ENCODE peak calls at places on chromosomes 12 and 14, in seven cellular contexts. X is fibroblast of lung; V is sigmoid colon; D is mucosa of gallbladder; N is GM23248; O is activated CD4-positive, alpha-beta T cell treated with anti-CD3 and anti-CD28 coated beads for 24 hours; E is stimulated activated CD4-positive, alpha-beta T cell treated with anti-CD3 and anti-CD28 coated beads, Interleukin-1b, Interleukin-23, amount 100 ng/mL, for 1 hour. C is an unnamed sample.

GRCh38 chr12:53365245-53365904 is 14.6 kb upstream of the SP1 start:
- DNase-seq in X (no peak), V (no peak), D (no peak), N (peak), O (no peak), E (no peak), C (no peak)

GRCh38 chr14:26522985-26523384 is 74.8 kb downstream of the NOVA1 start:
- DNase-seq in X (peak), V (no peak), D (no peak), N (peak), O (no peak), E (no peak), C (no peak)

GRCh38 chr12:90484130-90484529 is 470.8 kb downstream of the CCER1 start:
- DNase-seq in X (no peak), V (no peak), D (no peak), N (no peak), O (no peak), E (no peak), C (peak)

GRCh38 chr12:10956085-10956484 is 17.0 kb upstream of the TAS2R14 start:
- DNase-seq in X (no peak), V (no peak), D (no peak), N (no peak), O (no peak), E (no peak), C (no peak)

GRCh38 chr14:74697976-74698375 is 14.9 kb downstream of the AREL1 start:
- DNase-seq in X (no peak), V (no peak), D (no peak), N (peak), O (no peak), E (no peak), C (no peak)

GRCh38 chr12:112107728-112108447 is 695 bp downstream of the NAA25 start:
- DNase-seq in X (no peak), V (no peak), D (no peak), N (peak), O (no peak), E (no peak), C (peak)

GRCh38 chr14:101791919-101792572 is 30.5 kb downstream of the PPP2R5C start:
- DNase-seq in X (peak), V (no peak), D (no peak), N (peak), O (no peak), E (no peak), C (no peak)

GRCh38 chr12:2548095-2548494 is 246.7 kb upstream of the FKBP4 start:
- DNase-seq in X (no peak), V (peak), D (no peak), N (no peak), O (no peak), E (no peak), C (no peak)

GRCh38 chr12:120402217-120402616 is 33.3 kb upstream of the MSI1 start:
- DNase-seq in X (no peak), V (no peak), D (no peak), N (no peak), O (no peak), E (no peak), C (no peak)

GRCh38 chr14:39946796-39947195 is 514.6 kb upstream of the FBXO33 start:
- DNase-seq in X (no peak), V (no peak), D (no peak), N (no peak), O (no peak), E (no peak), C (no peak)

GRCh38 chr12:52794479-52795331 is 1.2 kb downstream of the KRT3 start:
- DNase-seq in X (no peak), V (no peak), D (no peak), N (peak), O (no peak), E (no peak), C (no peak)

GRCh38 chr12:110741371-110741770 is 1.3 kb downstream of the PPP1CC start:
- DNase-seq in X (no peak), V (no peak), D (no peak), N (peak), O (no peak), E (no peak), C (no peak)

GRCh38 chr14:97916100-97916499 is 1118.9 kb downstream of the VRK1 start:
- DNase-seq in X (no peak), V (no peak), D (no peak), N (no peak), O (no peak), E (no peak), C (no peak)

GRCh38 chr12:89106950-89107349 is 245.4 kb downstream of the DUSP6 start:
- DNase-seq in X (no peak), V (no peak), D (no peak), N (no peak), O (no peak), E (no peak), C (no peak)

GRCh38 chr12:48423200-48423599 is 49.2 kb upstream of the ANP32D start:
- DNase-seq in X (no peak), V (no peak), D (no peak), N (no peak), O (no peak), E (no peak), C (no peak)

GRCh38 chr14:103136388-103137271 is 13.4 kb downstream of the TNFAIP2 start:
- DNase-seq in X (peak), V (peak), D (peak), N (peak), O (no peak), E (no peak), C (no peak)

GRCh38 chr14:20441466-20441865 is 5.5 kb upstream of the KLHL33 start:
- DNase-seq in X (no peak), V (no peak), D (no peak), N (no peak), O (no peak), E (no peak), C (no peak)

GRCh38 chr14:73744874-73745529 is 30.8 kb upstream of the PNMA1 start:
- DNase-seq in X (no peak), V (peak), D (peak), N (no peak), O (no peak), E (no peak), C (no peak)

GRCh38 chr14:68676511-68676943 is 116.3 kb downstream of the ZFP36L1 start:
- DNase-seq in X (no peak), V (peak), D (no peak), N (no peak), O (no peak), E (no peak), C (no peak)

GRCh38 chr14:54785778-54786160 is 116.9 kb downstream of the GCH1 start:
- DNase-seq in X (no peak), V (no peak), D (no peak), N (no peak), O (no peak), E (no peak), C (no peak)

GRCh38 chr14:77142289-77142814 is 761 bp upstream of the ZDHHC22 start:
- DNase-seq in X (no peak), V (no peak), D (no peak), N (no peak), O (no peak), E (no peak), C (no peak)

GRCh38 chr14:105317546-105317945 is 3.0 kb downstream of the PACS2 start:
- DNase-seq in X (peak), V (no peak), D (no peak), N (peak), O (no peak), E (no peak), C (no peak)

GRCh38 chr14:20684662-20685456 is 499 bp downstream of the RNASE4 start:
- DNase-seq in X (peak), V (peak), D (peak), N (peak), O (no peak), E (no peak), C (peak)

GRCh38 chr12:31390991-31391390 is 65.0 kb upstream of the SINHCAF start:
- DNase-seq in X (no peak), V (no peak), D (no peak), N (no peak), O (no peak), E (no peak), C (no peak)

GRCh38 chr14:75283884-75284563 is 5.4 kb downstream of the FOS start:
- DNase-seq in X (peak), V (peak), D (no peak), N (peak), O (no peak), E (no peak), C (no peak)

GRCh38 chr12:120229583-120230325 is 28.8 kb upstream of the RPLP0 start:
- DNase-seq in X (peak), V (peak), D (no peak), N (peak), O (no peak), E (no peak), C (no peak)

GRCh38 chr12:117857632-117858274 is 111.0 kb downstream of the KSR2 start:
- DNase-seq in X (peak), V (no peak), D (peak), N (peak), O (peak), E (peak), C (peak)

GRCh38 chr12:124577986-124578385 is 10.6 kb upstream of the NCOR2 start:
- DNase-seq in X (no peak), V (no peak), D (no peak), N (no peak), O (no peak), E (no peak), C (no peak)

GRCh38 chr14:53409289-53409688 is 256.2 kb upstream of the DDHD1 start:
- DNase-seq in X (no peak), V (no peak), D (no peak), N (peak), O (no peak), E (no peak), C (no peak)

GRCh38 chr12:90953956-90954421 is 987 bp downstream of the CCER1 start:
- DNase-seq in X (no peak), V (no peak), D (no peak), N (no peak), O (no peak), E (no peak), C (peak)

GRCh38 chr14:46661728-46662127 is 10.1 kb upstream of the RPL10L start:
- DNase-seq in X (no peak), V (no peak), D (no peak), N (no peak), O (no peak), E (no peak), C (no peak)

GRCh38 chr14:61690039-61690438 is 5.3 kb upstream of the HIF1A start:
- DNase-seq in X (no peak), V (no peak), D (no peak), N (peak), O (no peak), E (no peak), C (no peak)

GRCh38 chr14:34064349-34064748 is 113.5 kb upstream of the EGLN3 start:
- DNase-seq in X (peak), V (peak), D (peak), N (peak), O (no peak), E (no peak), C (peak)

GRCh38 chr14:39374846-39375245 is 57.4 kb downstream of the FBXO33 start:
- DNase-seq in X (no peak), V (no peak), D (no peak), N (peak), O (no peak), E (no peak), C (no peak)

GRCh38 chr12:99552022-99552421 is 95.5 kb upstream of the GARIN6 start:
- DNase-seq in X (no peak), V (no peak), D (no peak), N (no peak), O (no peak), E (no peak), C (no peak)